ENCODE peak calls at places on chromosomes 4 and X, in five cellular contexts. V, H, L, Z and T are unnamed samples.

GRCh38 chrX:68599256-68600152 is 48.0 kb upstream of the STARD8 start:
- DNase-seq in V (no peak), H (no peak), L (no peak), Z (no peak), T (no peak)

GRCh38 chr4:40316782-40317635 is 18.1 kb upstream of the CHRNA9 start:
- DNase-seq in V (peak; percentile 80), H (peak; percentile 87), L (no peak), Z (peak; percentile 39), T (peak; percentile 58)

GRCh38 chr4:136992032-136992431 is 540.3 kb downstream of the PCDH18 start:
- DNase-seq in V (no peak), H (no peak), L (no peak), Z (no peak), T (no peak)

GRCh38 chr4:165060938-165061337 is 7.3 kb downstream of the TRIM75 start:
- DNase-seq in V (no peak), H (no peak), L (no peak), Z (no peak), T (no peak)

GRCh38 chr4:185312699-185313098 is 83.0 kb downstream of the LRP2BP start:
- DNase-seq in V (no peak), H (no peak), L (no peak), Z (no peak), T (no peak)

GRCh38 chrX:28847423-28847822 is 260.2 kb downstream of the IL1RAPL1 start:
- DNase-seq in V (no peak), H (no peak), L (peak; percentile 44), Z (peak; percentile 17), T (no peak)

GRCh38 chr4:182486895-182487294 is 243.7 kb downstream of the TENM3 start:
- DNase-seq in V (no peak), H (no peak), L (no peak), Z (no peak), T (no peak)

GRCh38 chr4:30757357-30757756 is 37.2 kb downstream of the PCDH7 start:
- DNase-seq in V (no peak), H (peak; percentile 87), L (no peak), Z (no peak), T (no peak)

GRCh38 chr4:71445819-71446218 is 107.0 kb downstream of the SLC4A4 start:
- DNase-seq in V (no peak), H (no peak), L (no peak), Z (no peak), T (no peak)

GRCh38 chrX:10749113-10749512 is 128.7 kb upstream of the MID1 start:
- DNase-seq in V (no peak), H (no peak), L (no peak), Z (no peak), T (no peak)

GRCh38 chrX:18707442-18708049 is at the start of gene PPEF1:
- DNase-seq in V (no peak), H (no peak), L (no peak), Z (no peak), T (no peak)

GRCh38 chr4:66681962-66682361 is 863.3 kb downstream of the CENPC start:
- DNase-seq in V (no peak), H (no peak), L (no peak), Z (no peak), T (no peak)

GRCh38 chr4:103099691-103100392 is at the start of gene BDH2:
- DNase-seq in V (peak; percentile 84), H (peak; percentile 85), L (peak; percentile 12), Z (peak; percentile 79), T (no peak)

GRCh38 chr4:27020203-27020602 is 159.6 kb downstream of the STIM2 start:
- DNase-seq in V (no peak), H (no peak), L (no peak), Z (no peak), T (no peak)

GRCh38 chr4:143381171-143382118 is 44.8 kb downstream of the GAB1 start:
- DNase-seq in V (no peak), H (peak; percentile 79), L (no peak), Z (peak; percentile 91), T (peak; percentile 94)

GRCh38 chr4:122539861-122540465 is 80.9 kb downstream of the IL21 start:
- DNase-seq in V (peak; percentile 52), H (no peak), L (no peak), Z (no peak), T (no peak)

GRCh38 chr4:85720736-85721135 is 245.8 kb downstream of the ARHGAP24 start:
- DNase-seq in V (no peak), H (peak; percentile 46), L (no peak), Z (no peak), T (no peak)

GRCh38 chrX:65644621-65645287 is 22.7 kb upstream of the MSN start:
- DNase-seq in V (no peak), H (peak; percentile 60), L (peak; percentile 15), Z (peak; percentile 83), T (peak; percentile 95)

GRCh38 chr4:73245955-73246354 is 12.6 kb downstream of the ANKRD17 start:
- DNase-seq in V (no peak), H (no peak), L (no peak), Z (no peak), T (no peak)